ENCODE peak calls at places on chromosomes 12 and 14, in ten cellular contexts. Q, Z, U, M, F, H, L, A, P and Y are unnamed samples.

GRCh38 chr14:29926701-29927595 is 699 bp downstream of the PRKD1 start:
- DNase-seq in F (no peak), H (no peak), Q (no peak), Z (no peak), U (no peak), A (peak), M (peak), P (peak), L (peak), Y (peak)

GRCh38 chr14:73833024-73833423 is 18.6 kb upstream of the PTGR2 start:
- DNase-seq in L (no peak), F (no peak), M (no peak), H (no peak), A (no peak), Z (no peak), P (peak), U (no peak), Q (no peak), Y (no peak)

GRCh38 chr12:78562358-78563205 is 302.0 kb upstream of the SYT1 start:
- DNase-seq in A (peak), Z (no peak), P (peak), H (no peak), Q (no peak), L (no peak), M (no peak), F (no peak), U (no peak), Y (peak)

GRCh38 chr12:38445040-38445439 is 128.5 kb downstream of the ALG10B start:
- DNase-seq in L (no peak), U (no peak), A (no peak), F (no peak), H (no peak), P (no peak), Q (no peak), Z (no peak), M (no peak), Y (no peak)

GRCh38 chr14:103593577-103593976 is 30.8 kb downstream of the COA8 start:
- DNase-seq in L (no peak), F (no peak), H (no peak), P (no peak), U (no peak), A (no peak), M (peak), Q (no peak), Z (no peak), Y (no peak)

GRCh38 chr12:4190376-4191063 is 83.0 kb upstream of the CCND2 start:
- DNase-seq in F (no peak), M (no peak), Z (no peak), Q (no peak), P (no peak), H (no peak), U (no peak), A (no peak), L (no peak), Y (no peak)

GRCh38 chr14:86766469-86766868 is 1226.5 kb downstream of the GALC start:
- DNase-seq in Z (no peak), Q (no peak), U (no peak), H (no peak), A (no peak), M (no peak), P (no peak), F (no peak), L (no peak), Y (no peak)

GRCh38 chr12:113461666-113462065 is 10.0 kb downstream of the LHX5 start:
- DNase-seq in F (no peak), H (no peak), M (no peak), A (no peak), Q (no peak), U (no peak), L (no peak), P (no peak), Z (no peak), Y (peak)

GRCh38 chr14:61217516-61217915 is 63.6 kb downstream of the TMEM30B start:
- DNase-seq in A (no peak), P (peak), F (no peak), Q (no peak), H (no peak), U (no peak), M (no peak), L (no peak), Z (no peak), Y (no peak)